ENCODE peak calls at places on chromosome 3, in four cellular contexts. C is B cell; F is activated CD8-positive, alpha-beta T cell treated with anti-CD3 and anti-CD28 coated beads for 36 hours; Z is skeletal muscle cell. L is an unnamed sample.

GRCh38 chr3:29057326-29057725 is 223.5 kb upstream of the RBMS3 start:
- DNase-seq in C (no peak), F (no peak), Z (peak), L (no peak)

GRCh38 chr3:46236294-46237054 is 5.8 kb upstream of the CCR3 start:
- DNase-seq in C (no peak), F (no peak), Z (no peak), L (no peak)

GRCh38 chr3:150419076-150419868 is 11.2 kb downstream of the TSC22D2 start:
- DNase-seq in C (no peak), F (no peak), Z (no peak), L (no peak)

GRCh38 chr3:118809696-118810498 is 224.7 kb downstream of the IGSF11 start:
- DNase-seq in C (no peak), F (no peak), Z (no peak), L (no peak)

GRCh38 chr3:183533410-183534132 is 21.9 kb downstream of the KLHL6 start:
- DNase-seq in C (no peak), F (no peak), Z (no peak), L (no peak)

GRCh38 chr3:141485578-141486415 is 1.0 kb upstream of the RASA2 start:
- DNase-seq in C (peak), F (peak), Z (peak), L (no peak)

GRCh38 chr3:113054552-113054951 is 63.8 kb downstream of the GTPBP8 start:
- DNase-seq in C (no peak), F (no peak), Z (peak), L (no peak)

GRCh38 chr3:108406661-108407206 is 103.7 kb downstream of the MYH15 start:
- DNase-seq in C (peak), F (peak), Z (no peak), L (no peak)

GRCh38 chr3:11290743-11291680 is 18.8 kb downstream of the ATG7 start:
- DNase-seq in C (no peak), F (peak), Z (peak), L (no peak)

L was measured in GM12891.